ENCODE peak calls at places on chromosomes 1 and 21, in ten cellular contexts. Y is prostate gland, W is stomach, F is GM23338, R is K562, O is Panc1, V is esophagus muscularis mucosa, X is transverse colon, A is breast epithelium, I is HL-60. C is an unnamed sample.
A peak's percentile ranks its signal among the peaks of the same experiment; 100 is the strongest.

GRCh38 chr1:55311057-55311631 is 96.0 kb upstream of the USP24 start:
- DNase-seq in Y (no peak), W (no peak), F (no peak), R (no peak), O (no peak), V (no peak), X (no peak), A (no peak), I (no peak), C (no peak)

GRCh38 chr21:36964832-36965719 is 1.4 kb downstream of the HLCS start:
- DNase-seq in Y (no peak), W (no peak), F (no peak), R (no peak), O (no peak), V (no peak), X (no peak), A (no peak), I (no peak), C (no peak)

GRCh38 chr1:202112864-202113689 is 9.6 kb upstream of the GPR37L1 start:
- DNase-seq in Y (no peak), W (peak; percentile 66), F (no peak), R (no peak), O (no peak), V (no peak), X (peak; percentile 43), A (peak; percentile 90), I (no peak), C (no peak)

GRCh38 chr1:40786995-40787705 is 3.6 kb downstream of the KCNQ4 start:
- DNase-seq in Y (no peak), W (no peak), F (no peak), R (no peak), O (no peak), V (no peak), X (no peak), A (no peak), I (no peak), C (no peak)

GRCh38 chr1:32754282-32755097 is 51.9 kb upstream of the SYNC start:
- DNase-seq in Y (peak; percentile 79), W (peak; percentile 75), F (peak; percentile 95), R (peak; percentile 78), O (no peak), V (no peak), X (no peak), A (peak; percentile 71), I (no peak), C (no peak)

GRCh38 chr1:204990059-204990664 is 52.9 kb upstream of the CNTN2 start:
- DNase-seq in Y (no peak), W (no peak), F (no peak), R (no peak), O (no peak), V (no peak), X (no peak), A (no peak), I (no peak), C (no peak)

GRCh38 chr1:47720100-47720499 is 277.1 kb downstream of the TRABD2B start:
- DNase-seq in Y (no peak), W (no peak), F (no peak), R (no peak), O (no peak), V (no peak), X (no peak), A (no peak), I (no peak), C (no peak)

GRCh38 chr21:22164912-22165311 is 1166.7 kb downstream of the NCAM2 start:
- DNase-seq in Y (no peak), W (no peak), F (no peak), R (no peak), O (no peak), V (no peak), X (no peak), A (no peak), I (no peak), C (no peak)

GRCh38 chr1:21337931-21338567 is 47.8 kb upstream of the ECE1 start:
- DNase-seq in Y (peak; percentile 86), W (peak; percentile 75), F (no peak), R (no peak), O (no peak), V (peak; percentile 98), X (peak; percentile 79), A (peak; percentile 78), I (peak; percentile 52), C (peak; percentile 97)

DNA sequence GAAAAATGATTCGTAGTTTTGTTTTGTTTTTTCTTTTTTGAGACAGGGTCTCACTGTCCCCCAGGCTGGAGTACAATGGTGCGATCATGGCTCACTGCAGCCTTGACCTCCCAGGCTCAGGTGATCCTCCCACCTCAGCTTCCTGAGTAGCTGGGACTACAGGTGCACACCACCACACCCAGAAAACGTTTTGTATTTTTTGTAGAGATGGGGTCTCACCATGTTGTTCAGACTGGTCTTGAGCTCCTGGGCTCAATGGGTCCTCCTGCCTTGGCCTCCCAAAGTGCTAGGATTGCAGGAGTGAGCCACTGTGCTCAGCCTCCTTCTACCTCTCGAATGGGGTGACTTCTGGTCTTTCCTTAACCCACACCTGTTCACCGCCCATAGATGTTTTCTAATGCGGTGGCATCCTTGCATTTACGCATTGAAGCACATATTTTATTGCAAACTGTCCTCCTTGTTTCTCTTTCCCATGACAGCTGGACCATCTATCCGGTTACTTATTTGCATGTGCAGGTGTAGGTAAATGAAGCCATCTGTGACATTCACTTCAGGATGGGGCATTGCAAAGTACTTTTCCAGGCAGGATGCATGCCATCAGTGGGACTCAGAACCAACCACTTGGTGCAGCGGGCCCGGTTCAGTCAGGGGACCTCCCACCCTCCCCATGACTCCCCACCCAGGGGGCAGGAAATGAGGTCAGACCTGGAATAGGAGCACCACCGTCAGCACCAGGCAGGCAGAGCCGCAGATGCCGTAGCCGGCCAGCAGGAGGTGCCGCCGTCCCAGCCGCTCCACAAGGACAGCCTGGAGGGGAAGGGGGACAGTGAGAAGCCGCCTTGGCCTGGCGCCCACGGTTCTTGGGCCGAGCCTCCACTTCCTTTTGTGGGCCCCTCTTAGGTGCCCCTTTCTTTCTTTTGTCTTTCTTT is 16.5 kb downstream of the SLC2A7 start:
- DNase-seq in Y (no peak), W (peak; percentile 29), F (peak; percentile 83), R (peak; percentile 55), O (no peak), V (no peak), X (peak; percentile 47), A (no peak), I (peak; percentile 43), C (no peak)
- TF ChIP-seq CTCF in Y (no peak), W (no peak), F (peak; percentile 97), R (peak; percentile 62), O (no peak), V (peak; percentile 48), X (peak; percentile 62), A (no peak), I (peak; percentile 44), C (peak; percentile 32)

GRCh38 chr21:32690085-32690484 is 37.7 kb downstream of the SYNJ1 start:
- DNase-seq in Y (no peak), W (no peak), F (no peak), R (no peak), O (no peak), V (no peak), X (no peak), A (no peak), I (no peak), C (no peak)

GRCh38 chr21:32693581-32693980 is 34.2 kb downstream of the SYNJ1 start:
- DNase-seq in Y (no peak), W (no peak), F (no peak), R (no peak), O (no peak), V (no peak), X (no peak), A (no peak), I (no peak), C (no peak)

GRCh38 chr21:32682696-32683474 is 44.9 kb downstream of the SYNJ1 start:
- DNase-seq in Y (no peak), W (no peak), F (no peak), R (no peak), O (no peak), V (no peak), X (no peak), A (no peak), I (no peak), C (no peak)

DNA sequence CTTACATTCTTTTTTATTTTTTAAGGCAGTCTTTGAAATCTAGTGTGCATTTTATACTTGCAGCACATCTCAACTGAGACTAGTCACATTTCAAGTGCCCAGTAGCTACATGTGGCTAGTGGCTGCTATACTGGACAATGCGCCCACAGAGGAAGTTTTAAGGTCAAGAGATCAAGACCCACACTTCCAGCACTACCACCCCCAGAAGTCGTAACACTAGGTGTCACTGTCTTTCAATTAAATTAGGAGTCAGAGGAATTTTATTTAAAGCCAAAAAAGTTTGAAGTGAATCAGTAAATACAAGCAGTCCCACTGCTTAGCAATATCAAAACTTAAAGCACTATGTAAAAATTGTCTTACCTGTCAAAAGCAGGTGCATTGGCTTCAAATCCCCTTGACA is 39.9 kb downstream of the SYNJ1 start:
- DNase-seq in Y (no peak), W (no peak), F (peak; percentile 52), R (no peak), O (no peak), V (no peak), X (no peak), A (no peak), I (no peak), C (no peak)
- TF ChIP-seq POLR2AphosphoS5 in Y (no peak), W (no peak), F (no peak), R (no peak), O (no peak), V (no peak), X (no peak), A (no peak), I (no peak), C (no peak)

GRCh38 chr1:5640845-5641244 is 351.4 kb downstream of the NPHP4 start:
- DNase-seq in Y (no peak), W (peak; percentile 7), F (peak; percentile 7), R (no peak), O (no peak), V (no peak), X (no peak), A (no peak), I (peak; percentile 4), C (no peak)

GRCh38 chr1:5634893-5635292 is 357.3 kb downstream of the NPHP4 start:
- DNase-seq in Y (no peak), W (no peak), F (no peak), R (no peak), O (no peak), V (no peak), X (no peak), A (no peak), I (no peak), C (no peak)

GRCh38 chr1:5638582-5638981 is 353.6 kb downstream of the NPHP4 start:
- DNase-seq in Y (no peak), W (no peak), F (no peak), R (no peak), O (no peak), V (no peak), X (no peak), A (no peak), I (no peak), C (no peak)

GRCh38 chr1:5639323-5639722 is 352.9 kb downstream of the NPHP4 start:
- DNase-seq in Y (no peak), W (peak; percentile 11), F (no peak), R (no peak), O (no peak), V (no peak), X (no peak), A (no peak), I (no peak), C (peak; percentile 49)

GRCh38 chr1:5637171-5637570 is 355.1 kb downstream of the NPHP4 start:
- DNase-seq in Y (peak; percentile 57), W (peak; percentile 26), F (no peak), R (peak; percentile 28), O (no peak), V (no peak), X (peak; percentile 39), A (no peak), I (peak; percentile 24), C (no peak)
- TF ChIP-seq CTCF in Y (peak; percentile 18), W (no peak), F (peak; percentile 7), R (peak; percentile 52), O (peak; percentile 77), V (peak; percentile 11), X (peak; percentile 34), A (no peak), I (peak; percentile 53), C (peak; percentile 66)

GRCh38 chr1:6278263-6278662 is 17.4 kb upstream of the GPR153 start:
- DNase-seq in Y (no peak), W (no peak), F (no peak), R (no peak), O (no peak), V (no peak), X (no peak), A (no peak), I (no peak), C (no peak)
- TF ChIP-seq POLR2AphosphoS5 in Y (no peak), W (no peak), F (no peak), R (no peak), O (no peak), V (no peak), X (no peak), A (no peak), I (no peak), C (no peak)